ENCODE peak calls at places on chromosomes 11 and 22, in eight cellular contexts. L is cardiac fibroblast, Y is B cell, P is bronchial epithelial cell, H is tibial nerve, K is H9, J is choroid plexus epithelial cell, R is pancreas. O is an unnamed sample.

GRCh38 chr11:83508804-83509203 is 222.6 kb upstream of the CCDC90B start:
- DNase-seq in L (no peak), Y (no peak), P (no peak), H (no peak), K (no peak), J (no peak), R (no peak), O (no peak)

GRCh38 chr22:36453855-36454378 is 27.5 kb downstream of the TXN2 start:
- DNase-seq in L (no peak), Y (no peak), P (no peak), H (no peak), K (no peak), J (no peak), R (no peak), O (no peak)

GRCh38 chr22:19495562-19496323 is 16.0 kb downstream of the CDC45 start:
- DNase-seq in L (peak), Y (peak), P (peak), H (no peak), K (no peak), J (peak), R (no peak), O (no peak)

GRCh38 chr11:26974068-26974790 is 19.7 kb upstream of the FIBIN start:
- DNase-seq in L (peak), Y (no peak), P (peak), H (no peak), K (no peak), J (no peak), R (no peak), O (no peak)

GRCh38 chr11:11135820-11136476 is 217.1 kb downstream of the CSNK2A3 start:
- DNase-seq in L (no peak), Y (no peak), P (peak), H (no peak), K (no peak), J (no peak), R (no peak), O (no peak)

GRCh38 chr22:22692707-22693530 is 48.5 kb downstream of the GGTLC2 start:
- DNase-seq in L (peak), Y (peak), P (peak), H (no peak), K (peak), J (peak), R (peak), O (no peak)

GRCh38 chr11:9755561-9755960 is 91.7 kb downstream of the SWAP70 start:
- DNase-seq in L (peak), Y (no peak), P (no peak), H (no peak), K (no peak), J (peak), R (no peak), O (no peak)

GRCh38 chr11:3808846-3809623 is 675 bp downstream of the PGAP2 start:
- DNase-seq in L (peak), Y (peak), P (peak), H (no peak), K (peak), J (peak), R (no peak), O (no peak)

GRCh38 chr11:1919428-1920127 is at the start of gene TNNT3:
- DNase-seq in L (peak), Y (peak), P (no peak), H (no peak), K (no peak), J (no peak), R (no peak), O (no peak)

GRCh38 chr11:58525037-58525614 is 17.2 kb upstream of the OR5B21 start:
- DNase-seq in L (no peak), Y (peak), P (no peak), H (no peak), K (no peak), J (no peak), R (no peak), O (no peak)

GRCh38 chr22:46070215-46070721 is 80.1 kb upstream of the PPARA start:
- DNase-seq in L (peak), Y (no peak), P (peak), H (peak), K (peak), J (peak), R (peak), O (no peak)

GRCh38 chr11:10693509-10694071 is at the start of gene IRAG1:
- DNase-seq in L (peak), Y (no peak), P (no peak), H (no peak), K (no peak), J (peak), R (no peak), O (peak)

GRCh38 chr11:119504366-119504765 is 81.4 kb upstream of the THY1 start:
- DNase-seq in L (no peak), Y (no peak), P (no peak), H (no peak), K (no peak), J (no peak), R (no peak), O (no peak)

GRCh38 chr11:29006668-29007067 is 898.5 kb downstream of the METTL15 start:
- DNase-seq in L (no peak), Y (no peak), P (no peak), H (no peak), K (no peak), J (no peak), R (no peak), O (no peak)

GRCh38 chr11:14908214-14908880 is 16.3 kb upstream of the CYP2R1 start:
- DNase-seq in L (peak), Y (peak), P (peak), H (peak), K (peak), J (peak), R (no peak), O (no peak)

GRCh38 chr11:116874251-116874650 is 36.8 kb upstream of the APOA1 start:
- DNase-seq in L (no peak), Y (no peak), P (peak), H (no peak), K (no peak), J (peak), R (no peak), O (no peak)

DNA sequence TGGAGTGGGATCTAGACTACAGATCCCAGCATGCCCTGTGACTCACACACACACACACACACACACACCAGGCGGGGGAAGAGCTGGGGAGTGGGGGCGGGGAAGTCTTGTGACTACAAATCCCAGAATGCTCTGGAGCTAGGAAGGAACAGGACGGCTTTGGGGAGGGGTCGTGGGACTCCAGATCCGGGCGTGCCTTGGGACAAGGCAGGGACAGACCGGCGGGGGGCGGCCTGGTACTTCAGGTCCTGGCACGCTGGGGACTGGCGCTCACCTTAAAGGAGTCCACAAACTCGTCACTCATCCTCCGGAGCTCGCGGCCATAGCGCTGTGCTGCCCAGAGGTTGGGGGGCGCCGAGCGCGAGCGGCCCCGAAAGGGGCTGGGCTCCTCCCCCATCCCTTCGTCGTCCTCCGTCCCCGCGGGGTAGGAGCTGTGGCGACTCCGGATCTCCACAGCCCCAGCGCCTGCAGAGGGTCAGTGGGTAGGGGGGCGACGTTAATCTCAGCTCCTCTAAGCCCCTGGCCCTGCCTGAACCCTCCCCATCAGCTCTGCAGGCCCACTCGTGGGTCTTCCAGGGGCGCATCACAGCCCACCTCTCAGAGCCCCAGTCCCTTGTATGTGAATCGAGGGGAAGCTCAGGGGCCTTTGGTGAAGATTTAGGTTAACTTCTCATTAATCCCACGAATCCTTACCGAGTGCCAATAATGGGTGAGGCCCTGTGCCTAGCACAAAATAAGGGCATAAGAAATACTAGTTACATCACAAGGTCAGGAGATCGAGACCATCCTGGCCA is 12.9 kb downstream of the BAD start:
- DNase-seq in L (peak), Y (peak), P (peak), H (peak), K (peak), J (peak), R (peak), O (peak)
- TF ChIP-seq CTCF in L (no peak), Y (no peak), P (peak), H (no peak), K (peak), J (no peak), R (no peak), O (peak)

DNA sequence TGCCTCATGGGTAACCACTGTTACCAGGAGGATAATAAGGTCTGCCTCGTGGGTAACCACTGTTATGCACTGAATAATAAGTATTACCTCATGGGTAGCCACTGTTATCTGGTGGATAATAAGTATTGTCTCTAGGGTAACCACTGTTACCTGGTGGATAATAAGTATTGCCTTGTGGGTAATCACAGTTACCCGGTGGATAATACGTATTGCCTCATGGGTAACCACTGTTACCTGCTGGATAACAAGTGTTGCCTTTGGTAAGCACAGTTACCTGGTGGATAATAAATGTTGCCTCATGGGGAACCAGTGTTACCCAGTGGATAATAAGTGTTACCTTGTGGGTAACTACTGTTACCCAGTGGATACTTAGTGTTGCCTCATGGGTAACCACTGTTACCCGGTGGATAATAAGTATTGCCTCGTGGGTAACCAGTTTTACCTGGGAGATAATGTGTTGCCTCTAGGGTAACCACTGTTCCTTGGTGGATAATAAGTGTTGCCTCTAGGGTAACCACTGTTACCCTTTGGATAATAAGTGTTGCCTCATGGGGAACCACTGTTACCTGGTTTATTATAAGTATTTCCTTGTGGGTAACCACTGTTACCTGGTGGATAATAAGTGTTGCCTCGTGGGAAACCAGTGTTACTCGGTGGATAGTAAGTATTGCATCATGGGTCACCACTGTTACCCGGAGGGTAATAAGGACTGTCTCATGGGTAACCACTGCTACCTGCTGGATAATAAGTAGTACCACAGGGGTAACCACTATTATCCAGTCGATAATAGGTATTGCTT is 10.6 kb upstream of the NXPE4 start:
- DNase-seq in L (peak), Y (no peak), P (no peak), H (no peak), K (no peak), J (peak), R (no peak), O (peak)
- TF ChIP-seq CTCF in L (no peak), Y (no peak), P (no peak), H (no peak), K (no peak), J (peak), R (no peak), O (no peak)

GRCh38 chr22:42717197-42717967 is 3.3 kb downstream of the A4GALT start:
- DNase-seq in L (peak), Y (no peak), P (peak), H (no peak), K (peak), J (no peak), R (no peak), O (no peak)

GRCh38 chr22:42721045-42721434 is 370 bp upstream of the A4GALT start:
- DNase-seq in L (no peak), Y (no peak), P (no peak), H (no peak), K (no peak), J (no peak), R (no peak), O (no peak)

GRCh38 chr22:42720263-42721044 is at the start of gene A4GALT:
- DNase-seq in L (no peak), Y (peak), P (no peak), H (no peak), K (peak), J (no peak), R (peak), O (no peak)

GRCh38 chr22:42719656-42720262 is 911 bp downstream of the A4GALT start:
- DNase-seq in L (no peak), Y (peak), P (no peak), H (no peak), K (no peak), J (no peak), R (no peak), O (no peak)

GRCh38 chr22:42719133-42719532 is 1.5 kb downstream of the A4GALT start:
- DNase-seq in L (no peak), Y (no peak), P (peak), H (no peak), K (no peak), J (no peak), R (no peak), O (no peak)
- TF ChIP-seq CTCF in L (peak), Y (no peak), P (no peak), H (no peak), K (no peak), J (no peak), R (no peak), O (no peak)

GRCh38 chr11:129106788-129107187 is 85.3 kb downstream of the ARHGAP32 start:
- DNase-seq in L (no peak), Y (no peak), P (no peak), H (no peak), K (no peak), J (no peak), R (no peak), O (no peak)

GRCh38 chr11:129102756-129103155 is 89.4 kb downstream of the ARHGAP32 start:
- DNase-seq in L (no peak), Y (no peak), P (no peak), H (no peak), K (no peak), J (no peak), R (no peak), O (no peak)

GRCh38 chr11:129102225-129102624 is 89.9 kb downstream of the ARHGAP32 start:
- DNase-seq in L (no peak), Y (no peak), P (no peak), H (no peak), K (no peak), J (no peak), R (no peak), O (no peak)
- TF ChIP-seq CTCF in L (no peak), Y (no peak), P (no peak), H (no peak), K (no peak), J (no peak), R (no peak), O (no peak)

DNA sequence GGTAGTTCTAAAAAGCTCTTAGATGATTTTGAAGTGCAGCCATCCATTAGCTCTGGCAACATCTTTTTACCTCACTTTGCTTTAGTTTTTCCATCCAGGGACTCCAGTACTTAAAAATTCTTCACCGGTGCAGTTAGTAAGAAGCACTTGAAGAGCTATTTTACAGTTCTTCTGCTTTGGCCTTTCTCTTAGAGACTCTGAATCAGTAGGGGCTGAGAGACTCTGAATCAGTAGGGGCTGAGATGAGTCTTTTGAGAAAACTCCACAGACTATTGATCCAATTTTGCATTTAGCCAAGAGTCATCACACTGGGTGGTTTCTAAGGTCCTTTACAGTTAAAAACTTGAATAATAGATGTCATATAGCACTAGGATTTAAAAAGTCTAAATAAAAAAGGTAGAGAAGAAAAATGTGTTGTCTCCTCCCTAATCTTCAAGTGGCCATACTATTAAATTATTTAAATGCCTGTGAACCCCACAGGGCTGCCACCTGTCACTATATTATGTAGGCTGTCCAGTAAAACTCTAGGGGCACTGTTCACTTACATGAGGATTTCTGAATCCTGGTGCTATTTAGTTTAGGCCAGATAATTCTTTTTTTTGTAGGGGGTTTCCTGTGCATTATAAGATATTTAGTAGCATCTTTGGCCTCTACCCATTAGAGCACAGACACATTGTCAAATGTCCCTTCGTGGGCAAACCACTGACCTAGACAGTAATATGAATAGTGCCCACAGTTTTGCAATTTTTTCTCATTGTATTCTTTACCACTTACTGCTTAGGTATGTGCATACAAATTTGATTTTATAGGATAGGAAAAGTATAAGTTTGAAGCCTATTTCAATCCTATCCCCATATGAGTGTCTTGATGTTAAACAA is 26.3 kb upstream of the HIKESHI start:
- DNase-seq in L (no peak), Y (no peak), P (no peak), H (no peak), K (no peak), J (no peak), R (no peak), O (no peak)
- TF ChIP-seq CTCF in L (no peak), Y (no peak), P (no peak), H (no peak), K (peak), J (peak), R (no peak), O (no peak)

DNA sequence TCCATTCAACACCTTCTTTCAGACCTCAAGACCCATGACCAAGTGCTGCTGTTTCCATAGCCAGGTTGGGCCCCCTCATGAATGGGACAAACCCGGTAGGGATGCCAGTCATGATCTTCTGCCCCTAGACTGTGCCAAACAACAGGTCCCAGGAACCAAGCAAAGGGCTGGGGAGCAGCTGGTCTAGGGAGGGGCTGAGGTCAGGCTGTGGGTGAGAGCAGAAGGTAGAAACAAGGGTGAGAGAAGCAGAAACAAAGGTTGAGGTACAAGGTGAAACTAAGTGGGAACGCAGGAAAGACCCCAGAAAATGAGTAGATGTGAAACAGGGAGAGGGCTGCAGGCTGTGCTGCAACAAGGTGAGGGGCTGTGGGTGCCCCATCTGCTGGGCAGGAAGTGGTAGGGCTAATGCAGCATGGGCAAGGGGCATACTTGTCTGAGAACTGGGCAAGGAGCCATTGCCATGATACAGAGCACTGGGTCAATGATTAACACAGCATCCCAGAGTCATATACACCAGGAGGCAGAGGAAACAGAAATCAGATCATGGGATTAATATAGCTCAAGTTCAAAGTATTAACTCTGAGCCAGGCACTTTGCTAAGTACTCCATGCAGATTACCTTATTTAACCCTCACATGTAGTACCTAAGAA is 45.9 kb downstream of the SLC1A2 start:
- DNase-seq in L (no peak), Y (no peak), P (no peak), H (no peak), K (no peak), J (no peak), R (no peak), O (no peak)
- TF ChIP-seq CTCF in L (no peak), Y (no peak), P (no peak), H (no peak), K (no peak), J (no peak), R (no peak), O (peak)